ENCODE peak calls at places on chromosomes 3 and 15, in nine cellular contexts. I is fibroblast of villous mesenchyme, V is body of pancreas, G is lung, N is AG10803, R is fibroblast of lung, L is GM06990, J is endodermal cell, Y is skeletal muscle cell. D is an unnamed sample.

GRCh38 chr3:64216706-64217105 is 8.6 kb downstream of the PRICKLE2 start:
- DNase-seq in I (peak), V (no peak), G (no peak), N (peak), R (peak), L (no peak), J (no peak), Y (no peak), D (no peak)

GRCh38 chr3:112395166-112395894 is 62.4 kb downstream of the CD200 start:
- DNase-seq in I (peak), V (no peak), G (no peak), N (peak), R (peak), L (no peak), J (no peak), Y (no peak), D (no peak)

GRCh38 chr3:13556214-13556613 is 7.3 kb downstream of the FBLN2 start:
- DNase-seq in I (peak), V (no peak), G (no peak), N (no peak), R (no peak), L (no peak), J (no peak), Y (no peak), D (no peak)

GRCh38 chr3:108006901-108007331 is 83.9 kb downstream of the CD47 start:
- DNase-seq in I (no peak), V (no peak), G (no peak), N (peak), R (peak), L (no peak), J (no peak), Y (no peak), D (no peak)

GRCh38 chr15:73578036-73578435 is 55.2 kb downstream of the NPTN start:
- DNase-seq in I (no peak), V (no peak), G (no peak), N (no peak), R (no peak), L (no peak), J (no peak), Y (no peak), D (no peak)

GRCh38 chr15:59137566-59137965 is 32.6 kb downstream of the CCNB2 start:
- DNase-seq in I (no peak), V (no peak), G (no peak), N (no peak), R (no peak), L (no peak), J (no peak), Y (no peak), D (no peak)

GRCh38 chr15:27087651-27088583 is 116.9 kb downstream of the GABRG3 start:
- DNase-seq in I (no peak), V (no peak), G (no peak), N (no peak), R (no peak), L (no peak), J (no peak), Y (no peak), D (no peak)

GRCh38 chr15:99076555-99077308 is 28.1 kb upstream of the SYNM start:
- DNase-seq in I (peak), V (peak), G (peak), N (peak), R (peak), L (peak), J (peak), Y (peak), D (peak)

GRCh38 chr3:4220050-4220449 is 83.1 kb upstream of the SETMAR start:
- DNase-seq in I (no peak), V (no peak), G (no peak), N (no peak), R (no peak), L (no peak), J (no peak), Y (no peak), D (no peak)

GRCh38 chr15:89026167-89026566 is 62.1 kb upstream of the ABHD2 start:
- DNase-seq in I (no peak), V (no peak), G (no peak), N (no peak), R (no peak), L (no peak), J (no peak), Y (no peak), D (no peak)

GRCh38 chr15:62777657-62778056 is 264.9 kb upstream of the TPM1 start:
- DNase-seq in I (no peak), V (no peak), G (no peak), N (peak), R (peak), L (no peak), J (no peak), Y (no peak), D (no peak)

GRCh38 chr3:151124476-151124875 is 39.0 kb downstream of the MED12L start:
- DNase-seq in I (no peak), V (no peak), G (no peak), N (no peak), R (peak), L (no peak), J (no peak), Y (no peak), D (no peak)

GRCh38 chr3:145383416-145383815 is 777.6 kb downstream of the PLOD2 start:
- DNase-seq in I (no peak), V (no peak), G (no peak), N (no peak), R (no peak), L (no peak), J (no peak), Y (no peak), D (no peak)

GRCh38 chr15:70101459-70102113 is 3.9 kb upstream of the TLE3 start:
- DNase-seq in I (peak), V (peak), G (peak), N (peak), R (peak), L (no peak), J (peak), Y (peak), D (peak)

GRCh38 chr15:90471769-90472168 is 58.0 kb upstream of the CRTC3 start:
- DNase-seq in I (no peak), V (no peak), G (no peak), N (no peak), R (no peak), L (no peak), J (no peak), Y (no peak), D (no peak)

GRCh38 chr3:12184541-12184940 is 25.8 kb upstream of the TIMP4 start:
- DNase-seq in I (no peak), V (no peak), G (no peak), N (no peak), R (no peak), L (no peak), J (no peak), Y (no peak), D (no peak)

GRCh38 chr3:126982125-126982521 is 792 bp upstream of the PLXNA1 start:
- DNase-seq in I (no peak), V (no peak), G (peak), N (peak), R (peak), L (no peak), J (no peak), Y (no peak), D (no peak)

GRCh38 chr3:171495413-171495812 is 35.2 kb upstream of the TNIK start:
- DNase-seq in I (no peak), V (no peak), G (no peak), N (no peak), R (no peak), L (no peak), J (no peak), Y (no peak), D (no peak)

GRCh38 chr3:153290278-153291015 is 128.4 kb downstream of the RAP2B start:
- DNase-seq in I (peak), V (no peak), G (no peak), N (peak), R (no peak), L (no peak), J (no peak), Y (no peak), D (no peak)

GRCh38 chr3:9074079-9074478 is 110.8 kb upstream of the RAD18 start:
- DNase-seq in I (no peak), V (no peak), G (no peak), N (peak), R (peak), L (no peak), J (no peak), Y (no peak), D (no peak)

GRCh38 chr15:83613716-83614115 is 40.2 kb upstream of the ADAMTSL3 start:
- DNase-seq in I (no peak), V (peak), G (no peak), N (peak), R (peak), L (no peak), J (no peak), Y (no peak), D (no peak)

GRCh38 chr15:37881237-37882013 is 53.0 kb upstream of the TMCO5A start:
- DNase-seq in I (no peak), V (no peak), G (no peak), N (no peak), R (no peak), L (no peak), J (no peak), Y (no peak), D (no peak)

GRCh38 chr3:132347095-132347494 is 29.9 kb downstream of the ACP3 start:
- DNase-seq in I (peak), V (peak), G (no peak), N (peak), R (peak), L (no peak), J (no peak), Y (no peak), D (no peak)

GRCh38 chr15:48520376-48521155 is 124.9 kb downstream of the FBN1 start:
- DNase-seq in I (no peak), V (no peak), G (no peak), N (no peak), R (no peak), L (no peak), J (peak), Y (no peak), D (no peak)

GRCh38 chr3:25381083-25381482 is 47.0 kb upstream of the RARB start:
- DNase-seq in I (peak), V (no peak), G (no peak), N (no peak), R (no peak), L (no peak), J (no peak), Y (no peak), D (no peak)

GRCh38 chr15:90598053-90598577 is 68.4 kb downstream of the CRTC3 start:
- DNase-seq in I (peak), V (peak), G (peak), N (peak), R (no peak), L (peak), J (peak), Y (no peak), D (no peak)

GRCh38 chr3:87771338-87772059 is 287.3 kb downstream of the CGGBP1 start:
- DNase-seq in I (peak), V (peak), G (peak), N (peak), R (peak), L (peak), J (peak), Y (no peak), D (no peak)

GRCh38 chr15:71752604-71753289 is 57.6 kb upstream of the NR2E3 start:
- DNase-seq in I (peak), V (peak), G (peak), N (peak), R (peak), L (no peak), J (peak), Y (peak), D (peak)

GRCh38 chr3:157499342-157499963 is 3.8 kb downstream of the VEPH1 start:
- DNase-seq in I (no peak), V (peak), G (peak), N (no peak), R (peak), L (no peak), J (peak), Y (no peak), D (no peak)

GRCh38 chr15:80783275-80783674 is 4.1 kb downstream of the CEMIP start:
- DNase-seq in I (no peak), V (no peak), G (no peak), N (no peak), R (no peak), L (no peak), J (no peak), Y (no peak), D (no peak)

GRCh38 chr3:195729476-195729875 is 8.7 kb downstream of the MUC20 start:
- DNase-seq in I (no peak), V (no peak), G (no peak), N (no peak), R (no peak), L (no peak), J (no peak), Y (no peak), D (no peak)

GRCh38 chr3:179149239-179149887 is 1.2 kb downstream of the PIK3CA start:
- DNase-seq in I (peak), V (peak), G (peak), N (peak), R (peak), L (peak), J (no peak), Y (no peak), D (no peak)

GRCh38 chr15:39472661-39473657 is 107.9 kb upstream of the THBS1 start:
- DNase-seq in I (peak), V (peak), G (peak), N (peak), R (peak), L (no peak), J (no peak), Y (peak), D (peak)

GRCh38 chr15:65532738-65533051 is 2.4 kb downstream of the HACD3 start:
- DNase-seq in I (peak), V (no peak), G (no peak), N (peak), R (peak), L (no peak), J (no peak), Y (no peak), D (peak)
- H3K4me3 ChIP-seq in I (no peak), V (no peak), G (no peak), N (no peak), R (no peak), L (no peak), J (peak), Y (no peak), D (peak)

DNA sequence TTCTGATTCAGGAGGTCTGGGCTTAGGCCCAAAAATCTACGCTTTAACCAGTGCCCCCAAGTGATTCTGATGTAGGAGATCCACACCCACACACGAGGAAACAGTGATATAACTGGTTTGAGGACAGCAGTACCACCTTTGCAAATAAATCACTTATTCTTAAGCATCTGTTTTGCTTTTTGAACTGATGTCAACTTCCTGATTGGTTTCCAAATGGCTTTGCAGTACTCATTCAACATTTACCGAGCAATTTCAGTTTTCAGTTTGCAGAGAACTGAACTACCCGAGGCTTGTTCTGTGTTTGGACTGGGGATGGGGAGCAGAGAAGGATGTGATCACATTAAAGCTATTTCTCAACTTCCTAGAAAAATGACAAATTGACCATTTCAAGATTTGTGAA is 1.1 kb upstream of the GYG1 start:
- DNase-seq in I (no peak), V (no peak), G (no peak), N (no peak), R (no peak), L (no peak), J (no peak), Y (no peak), D (no peak)
- H3K4me3 ChIP-seq in I (no peak), V (no peak), G (no peak), N (no peak), R (no peak), L (no peak), J (no peak), Y (no peak), D (no peak)

DNA sequence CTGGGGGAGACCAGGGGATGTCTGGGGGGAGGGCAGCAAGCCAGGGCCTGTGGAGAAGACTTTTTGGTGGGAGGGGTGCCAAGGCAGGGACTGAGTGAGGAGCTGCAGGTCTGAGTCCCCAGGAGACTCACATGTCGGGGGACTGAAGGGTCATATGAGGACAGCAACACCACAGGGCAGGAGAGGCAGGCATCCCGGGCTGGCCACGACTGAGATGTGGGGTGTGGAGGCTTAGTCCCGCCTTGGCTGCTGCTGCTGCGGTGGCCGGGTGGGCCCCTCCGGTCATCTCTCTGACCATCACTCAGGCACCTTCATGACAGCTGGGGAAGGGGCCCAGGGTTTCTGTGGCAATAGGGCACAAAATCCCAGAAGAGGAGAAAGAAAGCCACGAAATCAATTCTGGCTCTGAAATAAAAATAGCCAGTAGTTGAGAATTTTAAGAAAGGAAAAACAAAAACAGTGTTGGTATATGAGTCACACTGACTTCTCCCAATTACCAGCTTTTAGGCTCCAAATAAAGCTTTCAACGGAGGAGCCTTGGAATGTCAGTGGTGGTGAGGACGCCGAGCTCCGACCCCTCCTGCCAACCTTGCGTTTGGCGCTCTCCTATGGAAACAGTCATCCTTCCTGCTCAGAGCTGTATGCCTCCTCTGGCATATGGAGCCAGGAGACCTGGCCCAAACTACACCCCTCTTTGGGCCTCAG is 52.9 kb upstream of the ITGA11 start:
- DNase-seq in I (peak), V (no peak), G (no peak), N (peak), R (peak), L (no peak), J (peak), Y (no peak), D (no peak)
- H3K4me3 ChIP-seq in I (no peak), V (no peak), G (no peak), N (peak), R (no peak), L (no peak), J (no peak), Y (no peak), D (no peak)

GRCh38 chr3:119401069-119401468 is 62.3 kb downstream of the TMEM39A start:
- DNase-seq in I (no peak), V (no peak), G (no peak), N (no peak), R (no peak), L (peak), J (no peak), Y (no peak), D (no peak)
- H3K4me3 ChIP-seq in I (no peak), V (no peak), G (no peak), N (no peak), R (no peak), L (no peak), J (no peak), Y (no peak), D (no peak)